ENCODE peak calls at places on chromosomes 16 and 17, in ten cellular contexts. E, Q, V, W, X, D, L, K, A and Y are unnamed samples.

GRCh38 chr17:80946449-80946848 is 45.2 kb upstream of the CHMP6 start:
- DNase-seq in E (no peak), Q (no peak), V (no peak), W (no peak), X (no peak), D (no peak), L (no peak), K (no peak), A (no peak), Y (no peak)

GRCh38 chr16:28990375-28991040 is 5.7 kb downstream of the LAT start:
- DNase-seq in E (no peak), Q (no peak), V (no peak), W (no peak), X (no peak), D (no peak), L (no peak), K (no peak), A (no peak), Y (no peak)

GRCh38 chr16:85974428-85975375 is 75.7 kb downstream of the IRF8 start:
- DNase-seq in E (no peak), Q (peak; percentile 41), V (no peak), W (no peak), X (no peak), D (no peak), L (no peak), K (no peak), A (peak; percentile 70), Y (no peak)

GRCh38 chr16:17386229-17386628 is 84.5 kb downstream of the XYLT1 start:
- DNase-seq in E (no peak), Q (no peak), V (no peak), W (no peak), X (no peak), D (no peak), L (no peak), K (no peak), A (no peak), Y (no peak)

GRCh38 chr16:81723098-81723723 is 55.9 kb upstream of the PLCG2 start:
- DNase-seq in E (peak; percentile 38), Q (no peak), V (no peak), W (no peak), X (no peak), D (peak; percentile 92), L (no peak), K (no peak), A (peak; percentile 72), Y (peak; percentile 75)

GRCh38 chr16:47887496-47887895 is 268.3 kb downstream of the ABCC12 start:
- DNase-seq in E (peak; percentile 79), Q (no peak), V (no peak), W (peak; percentile 63), X (no peak), D (no peak), L (no peak), K (no peak), A (no peak), Y (no peak)

GRCh38 chr17:36495076-36495578 is 8.6 kb downstream of the ZNHIT3 start:
- DNase-seq in E (no peak), Q (no peak), V (no peak), W (no peak), X (no peak), D (no peak), L (no peak), K (no peak), A (no peak), Y (no peak)

GRCh38 chr16:66007717-66008116 is 358.8 kb upstream of the CDH5 start:
- DNase-seq in E (no peak), Q (no peak), V (no peak), W (no peak), X (no peak), D (no peak), L (no peak), K (peak; percentile 44), A (no peak), Y (no peak)

GRCh38 chr16:73063284-73063733 is 15.4 kb upstream of the ZFHX3 start:
- DNase-seq in E (no peak), Q (no peak), V (no peak), W (no peak), X (no peak), D (no peak), L (no peak), K (no peak), A (no peak), Y (no peak)

GRCh38 chr16:2250652-2251280 is 621 bp downstream of the ECI1 start:
- DNase-seq in E (peak; percentile 65), Q (peak; percentile 62), V (peak; percentile 61), W (no peak), X (peak; percentile 59), D (no peak), L (no peak), K (peak; percentile 71), A (peak; percentile 58), Y (no peak)

GRCh38 chr17:61203765-61204164 is 195.9 kb upstream of the TBX2 start:
- DNase-seq in E (no peak), Q (no peak), V (no peak), W (no peak), X (no peak), D (no peak), L (no peak), K (no peak), A (no peak), Y (no peak)
- H3K27ac ChIP-seq in E (no peak overlapping the region), Q (peak overlapping the region; percentile 68), V (no peak overlapping the region), W (no peak overlapping the region), X (peak overlapping the region; percentile 52), D (no peak overlapping the region), L (peak overlapping the region; percentile 77), K (no peak overlapping the region), A (no peak overlapping the region), Y (peak overlapping the region; percentile 2)

DNA sequence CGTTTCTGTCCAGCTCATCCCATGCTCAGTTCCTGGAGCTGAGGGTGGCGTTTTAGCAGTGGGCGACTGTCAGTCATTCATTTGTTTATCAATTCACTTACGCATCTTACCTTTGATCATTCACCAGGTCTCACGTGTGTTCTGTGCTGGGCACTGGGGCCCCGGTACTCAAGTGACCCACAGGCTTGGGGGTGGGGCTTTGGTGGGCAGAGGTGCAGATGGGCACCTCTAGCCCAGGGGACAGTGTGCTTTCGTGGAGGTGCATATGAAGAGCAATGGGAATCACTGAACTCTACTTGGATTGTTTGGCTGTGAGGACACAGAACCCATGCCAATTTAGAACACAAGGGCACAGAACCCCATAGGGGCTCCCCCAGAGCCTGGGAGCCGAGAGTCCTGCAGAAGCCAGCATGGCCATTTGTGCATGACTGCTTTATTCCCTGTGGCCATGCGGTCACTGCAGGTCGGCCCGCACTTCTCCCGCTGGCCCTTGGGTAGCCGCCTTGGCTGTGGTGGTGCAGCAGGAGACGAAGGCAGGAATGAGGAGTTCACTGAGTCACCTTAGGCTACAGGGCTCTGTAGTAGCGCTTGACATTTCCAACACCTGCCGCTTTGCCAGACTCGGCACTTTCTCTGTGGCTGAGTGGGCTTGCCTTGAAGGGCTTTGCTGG is 144.6 kb downstream of the SNX29 start:
- DNase-seq in E (no peak), Q (no peak), V (no peak), W (no peak), X (no peak), D (no peak), L (no peak), K (no peak), A (no peak), Y (no peak)
- H3K4me1 ChIP-seq in E (peaks cover 16% of the 10 kb centered on the region), Q (peaks cover 4% of the 10 kb centered on the region), V (no peaks in the 10 kb centered on the region), W (no peaks in the 10 kb centered on the region), X (peaks cover 11% of the 10 kb centered on the region), D (peaks cover 4% of the 10 kb centered on the region), L (peaks cover 17% of the 10 kb centered on the region), K (peaks cover 7% of the 10 kb centered on the region), A (no peaks in the 10 kb centered on the region), Y (peaks cover 20% of the 10 kb centered on the region)

GRCh38 chr17:58484600-58484999 is 3.6 kb downstream of the HSF5 start:
- DNase-seq in E (no peak), Q (no peak), V (no peak), W (no peak), X (no peak), D (no peak), L (no peak), K (no peak), A (no peak), Y (no peak)

GRCh38 chr17:58491510-58492045 is 3.4 kb upstream of the HSF5 start:
- DNase-seq in E (no peak), Q (no peak), V (no peak), W (no peak), X (no peak), D (no peak), L (no peak), K (no peak), A (no peak), Y (no peak)

GRCh38 chr17:58488428-58488890 is 251 bp upstream of the HSF5 start:
- DNase-seq in E (no peak), Q (no peak), V (no peak), W (no peak), X (no peak), D (no peak), L (no peak), K (no peak), A (no peak), Y (no peak)

GRCh38 chr17:58492238-58493121 is 4.3 kb upstream of the HSF5 start:
- DNase-seq in E (peak; percentile 43), Q (no peak), V (no peak), W (no peak), X (no peak), D (no peak), L (no peak), K (no peak), A (no peak), Y (no peak)

GRCh38 chr17:58487589-58488427 is at the start of gene HSF5:
- DNase-seq in E (no peak), Q (peak; percentile 36), V (no peak), W (no peak), X (peak; percentile 44), D (no peak), L (no peak), K (peak; percentile 58), A (no peak), Y (peak; percentile 29)
- TF ChIP-seq CTCF in E (no peak), Q (no peak), V (no peak), W (peak; percentile 4), X (no peak), D (no peak), L (no peak), K (no peak), A (no peak), Y (peak; percentile 10)

GRCh38 chr17:39665642-39666221 is 583 bp downstream of the TCAP start:
- DNase-seq in E (peak; percentile 16), Q (no peak), V (no peak), W (no peak), X (no peak), D (no peak), L (no peak), K (peak; percentile 86), A (no peak), Y (no peak)

GRCh38 chr17:39668141-39668924 is at the start of gene PNMT:
- DNase-seq in E (peak; percentile 58), Q (peak; percentile 83), V (peak; percentile 74), W (no peak), X (peak; percentile 67), D (no peak), L (no peak), K (peak; percentile 90), A (peak; percentile 78), Y (peak; percentile 68)

GRCh38 chr17:39666231-39666600 is 1.1 kb downstream of the TCAP start:
- DNase-seq in E (no peak), Q (no peak), V (no peak), W (no peak), X (no peak), D (no peak), L (no peak), K (no peak), A (no peak), Y (no peak)

GRCh38 chr17:39667262-39668140 is 752 bp upstream of the PNMT start:
- DNase-seq in E (peak; percentile 27), Q (peak; percentile 57), V (no peak), W (no peak), X (no peak), D (no peak), L (no peak), K (peak; percentile 88), A (no peak), Y (peak; percentile 64)

GRCh38 chr17:39666601-39667261 is 1.5 kb upstream of the PNMT start:
- DNase-seq in E (peak; percentile 22), Q (no peak), V (no peak), W (no peak), X (no peak), D (no peak), L (peak; percentile 53), K (peak; percentile 94), A (no peak), Y (peak; percentile 79)
- H3K27ac ChIP-seq in E (no peak overlapping the region), Q (peak overlapping the region; percentile 82), V (no peak overlapping the region), W (no peak overlapping the region), X (peak overlapping the region; percentile 91), D (no peak overlapping the region), L (peak overlapping the region; percentile 59), K (peak overlapping the region; percentile 96), A (no peak overlapping the region), Y (peak overlapping the region; percentile 96)